ENCODE peak calls at places on chromosome 14, in ten cellular contexts. D is tibial nerve, M is A549, L is ovary, Q is GM12891, J is body of pancreas, W is breast epithelium, Y is heart left ventricle, Z is IMR-90, S is adrenal gland. C is an unnamed sample.

GRCh38 chr14:71242237-71242748 is 335.0 kb downstream of the PCNX1 start:
- DNase-seq in J (no peak), L (no peak), Z (peak; percentile 78), S (peak; percentile 79), M (no peak), D (no peak), W (no peak), Y (peak; percentile 43), Q (no peak), C (no peak)

GRCh38 chr14:98958048-98959031 is 313.7 kb downstream of the BCL11B start:
- DNase-seq in D (no peak), J (no peak), Q (no peak), L (no peak), W (no peak), S (no peak), Y (no peak), M (no peak), Z (no peak), C (no peak)

GRCh38 chr14:57987051-57987450 is 121.2 kb upstream of the SLC35F4 start:
- DNase-seq in Q (no peak), S (no peak), Z (no peak), L (no peak), Y (no peak), W (no peak), M (no peak), D (no peak), J (no peak), C (no peak)

GRCh38 chr14:86858043-86858442 is 1134.9 kb downstream of the GALC start:
- DNase-seq in W (no peak), L (no peak), J (no peak), M (no peak), D (no peak), Z (peak; percentile 59), Q (no peak), Y (no peak), S (no peak), C (no peak)

GRCh38 chr14:20791199-20791996 is 10.3 kb downstream of the RNASE6 start:
- DNase-seq in W (no peak), S (no peak), L (no peak), J (no peak), M (no peak), Y (no peak), Q (no peak), D (no peak), Z (no peak), C (no peak)

GRCh38 chr14:63867926-63868921 is 15.4 kb downstream of the SYNE2 start:
- DNase-seq in Q (no peak), W (no peak), Y (no peak), J (no peak), M (no peak), S (no peak), Z (peak; percentile 23), D (no peak), L (peak; percentile 44), C (no peak)

GRCh38 chr14:21991130-21991529 is 317.5 kb upstream of the OR4E1 start:
- DNase-seq in W (no peak), Y (no peak), S (no peak), J (no peak), D (no peak), Z (no peak), Q (no peak), L (no peak), M (no peak), C (no peak)

GRCh38 chr14:55699131-55700057 is 119.4 kb downstream of the KTN1 start:
- DNase-seq in W (no peak), D (no peak), J (no peak), Q (no peak), L (no peak), S (no peak), M (peak; percentile 92), Z (peak; percentile 50), Y (no peak), C (peak; percentile 14)

GRCh38 chr14:56996721-56997399 is 186.6 kb upstream of the OTX2 start:
- DNase-seq in Y (no peak), S (no peak), J (no peak), Q (no peak), Z (no peak), D (no peak), L (no peak), W (no peak), M (no peak), C (no peak)

GRCh38 chr14:24389266-24389855 is 9.4 kb upstream of the NYNRIN start:
- DNase-seq in Q (no peak), M (no peak), J (no peak), Y (no peak), L (no peak), W (no peak), S (no peak), D (no peak), Z (peak; percentile 64), C (no peak)

GRCh38 chr14:21199611-21200570 is 44.0 kb upstream of the OR5AU1 start:
- DNase-seq in L (no peak), J (no peak), S (no peak), Q (no peak), W (no peak), Z (peak; percentile 80), D (no peak), M (no peak), Y (no peak), C (no peak)

GRCh38 chr14:22978873-22979671 is 3.3 kb downstream of the AJUBA start:
- DNase-seq in S (peak; percentile 29), L (no peak), W (no peak), Q (no peak), D (no peak), Y (no peak), J (no peak), M (no peak), Z (no peak), C (no peak)

GRCh38 chr14:51251486-51251885 is 11.4 kb downstream of the TMX1 start:
- DNase-seq in Q (no peak), Y (no peak), Z (no peak), J (no peak), M (no peak), S (no peak), W (no peak), L (no peak), D (no peak), C (no peak)

GRCh38 chr14:51258788-51259187 is 18.7 kb downstream of the TMX1 start:
- DNase-seq in J (no peak), S (no peak), D (no peak), M (no peak), W (no peak), L (no peak), Q (no peak), Y (no peak), Z (no peak), C (no peak)

GRCh38 chr14:51248041-51248987 is 8.3 kb downstream of the TMX1 start:
- DNase-seq in L (no peak), J (no peak), S (no peak), W (no peak), Z (no peak), M (no peak), Q (peak; percentile 7), D (no peak), Y (no peak), C (no peak)

GRCh38 chr14:51258280-51258679 is 18.2 kb downstream of the TMX1 start:
- DNase-seq in M (no peak), Z (no peak), W (no peak), J (no peak), Q (no peak), D (no peak), L (no peak), S (no peak), Y (no peak), C (no peak)

DNA sequence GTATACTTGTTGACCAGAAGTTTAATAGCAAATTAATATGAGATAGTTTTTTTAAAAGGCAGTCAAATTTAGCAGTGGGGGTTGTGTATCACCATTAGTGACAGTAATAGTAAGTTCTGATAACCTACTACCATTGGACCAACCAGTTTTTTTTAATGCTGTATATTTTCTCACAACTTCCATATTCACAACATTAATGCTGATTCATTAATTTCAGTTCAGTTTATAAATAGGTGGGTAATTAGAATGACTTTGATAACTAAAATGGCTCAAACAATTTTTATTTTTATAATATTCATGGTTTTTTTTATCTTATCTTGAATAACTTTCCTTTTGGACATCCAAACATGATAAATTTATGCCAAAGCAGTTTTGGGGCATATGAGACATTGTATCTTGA is 13.8 kb downstream of the TMX1 start:
- DNase-seq in S (no peak), W (no peak), D (no peak), M (no peak), J (no peak), Z (no peak), Q (no peak), L (no peak), Y (no peak), C (no peak)
- TF ChIP-seq POLR2A in S (no peak), W (no peak), D (no peak), M (no peak), J (no peak), Z (no peak), Q (no peak), L (no peak), Y (no peak), C (no peak)

DNA sequence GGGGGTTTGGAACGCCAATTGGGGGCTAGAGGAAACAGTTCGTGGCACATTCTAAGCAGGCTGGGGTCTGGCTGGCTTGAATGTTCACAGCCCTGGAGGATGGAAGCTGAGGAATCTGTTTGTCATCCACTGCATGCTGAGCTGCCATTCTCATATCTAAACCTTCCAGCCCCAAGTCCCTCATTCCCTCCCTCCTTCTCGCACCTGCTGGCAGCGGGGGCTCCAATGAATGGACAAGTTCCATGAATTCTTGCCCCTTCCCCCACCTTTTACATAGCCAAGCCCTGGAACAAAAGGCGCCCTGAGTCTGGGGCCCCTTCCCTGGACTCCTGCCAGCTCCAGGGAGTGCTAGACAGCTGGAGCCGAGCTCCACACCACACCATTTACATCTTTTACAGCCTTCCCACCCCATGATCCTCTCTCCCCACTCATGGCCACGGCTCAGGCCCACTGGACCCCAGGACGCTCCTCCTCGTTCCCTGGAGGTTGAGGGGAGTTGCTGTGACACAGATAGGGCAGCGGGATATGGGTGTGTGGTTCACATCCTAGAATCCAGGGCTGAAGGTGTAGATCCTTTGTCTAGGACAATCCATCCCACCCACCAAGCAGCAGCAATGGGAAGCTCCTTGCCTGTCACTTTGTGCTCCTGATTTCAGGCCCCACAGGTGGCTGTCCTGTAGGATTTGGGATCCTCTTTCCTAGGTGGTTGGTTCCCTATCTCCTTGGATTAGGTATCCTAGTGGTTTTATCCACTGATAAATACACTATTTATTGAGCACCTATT is 21.7 kb upstream of the VRTN start:
- DNase-seq in D (no peak), Q (no peak), M (no peak), L (no peak), J (no peak), W (no peak), Y (no peak), Z (no peak), S (no peak), C (no peak)
- TF ChIP-seq POLR2A in D (no peak), Q (no peak), M (no peak), L (no peak), J (no peak), W (no peak), Y (no peak), Z (no peak), S (no peak), C (no peak)

GRCh38 chr14:105398044-105398725 is at the start of gene TEX22:
- DNase-seq in D (peak; percentile 86), J (peak; percentile 88), Q (peak; percentile 97), Y (peak; percentile 92), M (peak; percentile 80), S (peak; percentile 92), W (peak; percentile 85), L (peak; percentile 95), Z (peak; percentile 64), C (peak; percentile 82)
- TF ChIP-seq POLR2A in D (peak; percentile 32), J (peak; percentile 74), Q (peak; percentile 74), Y (no peak), M (peak; percentile 37), S (peak; percentile 30), W (peak; percentile 63), L (peak; percentile 67), Z (peak; percentile 72), C (peak; percentile 46)

GRCh38 chr14:68486033-68486732 is 306.7 kb downstream of the ZFP36L1 start:
- DNase-seq in M (no peak), D (no peak), L (no peak), S (peak; percentile 23), Q (no peak), Z (no peak), W (no peak), J (peak; percentile 76), Y (no peak), C (no peak)
- TF ChIP-seq POLR2A in M (no peak), D (no peak), L (no peak), S (no peak), Q (no peak), Z (no peak), W (no peak), J (no peak), Y (no peak), C (no peak)

C was measured in H54.